ENCODE peak calls at places on chromosomes 3 and 15, in five cellular contexts. G is heart right ventricle, D is psoas muscle, X is cardiac muscle cell, L is testis. Q is an unnamed sample.

GRCh38 chr15:66498501-66499386 is 1.2 kb upstream of the SNAPC5 start:
- DNase-seq in G (no peak), D (no peak), X (peak; percentile 22), L (peak; percentile 8), Q (no peak)

GRCh38 chr3:48782046-48782445 is 65.0 kb upstream of the IP6K2 start:
- DNase-seq in G (no peak), D (no peak), X (no peak), L (no peak), Q (no peak)

GRCh38 chr3:69763976-69764851 is 24.9 kb downstream of the MITF start:
- DNase-seq in G (no peak), D (no peak), X (no peak), L (no peak), Q (no peak)

GRCh38 chr3:127536818-127537810 is 53.4 kb downstream of the TPRA1 start:
- DNase-seq in G (no peak), D (no peak), X (no peak), L (no peak), Q (no peak)

GRCh38 chr3:152786977-152787681 is 47.8 kb upstream of the P2RY1 start:
- DNase-seq in G (no peak), D (no peak), X (no peak), L (no peak), Q (no peak)

GRCh38 chr3:2166552-2166951 is 67.9 kb downstream of the CNTN4 start:
- DNase-seq in G (no peak), D (no peak), X (peak; percentile 45), L (no peak), Q (no peak)

GRCh38 chr3:66297917-66298316 is 77.1 kb downstream of the SLC25A26 start:
- DNase-seq in G (no peak), D (no peak), X (no peak), L (no peak), Q (no peak)

GRCh38 chr3:15180042-15180611 is 25.9 kb upstream of the CAPN7 start:
- DNase-seq in G (no peak), D (no peak), X (no peak), L (no peak), Q (no peak)

GRCh38 chr3:42229942-42230688 is 35.9 kb downstream of the CCK start:
- DNase-seq in G (no peak), D (no peak), X (peak; percentile 52), L (no peak), Q (no peak)

GRCh38 chr3:9211155-9211950 is 38.1 kb downstream of the SRGAP3 start:
- DNase-seq in G (no peak), D (no peak), X (no peak), L (no peak), Q (no peak)

DNA sequence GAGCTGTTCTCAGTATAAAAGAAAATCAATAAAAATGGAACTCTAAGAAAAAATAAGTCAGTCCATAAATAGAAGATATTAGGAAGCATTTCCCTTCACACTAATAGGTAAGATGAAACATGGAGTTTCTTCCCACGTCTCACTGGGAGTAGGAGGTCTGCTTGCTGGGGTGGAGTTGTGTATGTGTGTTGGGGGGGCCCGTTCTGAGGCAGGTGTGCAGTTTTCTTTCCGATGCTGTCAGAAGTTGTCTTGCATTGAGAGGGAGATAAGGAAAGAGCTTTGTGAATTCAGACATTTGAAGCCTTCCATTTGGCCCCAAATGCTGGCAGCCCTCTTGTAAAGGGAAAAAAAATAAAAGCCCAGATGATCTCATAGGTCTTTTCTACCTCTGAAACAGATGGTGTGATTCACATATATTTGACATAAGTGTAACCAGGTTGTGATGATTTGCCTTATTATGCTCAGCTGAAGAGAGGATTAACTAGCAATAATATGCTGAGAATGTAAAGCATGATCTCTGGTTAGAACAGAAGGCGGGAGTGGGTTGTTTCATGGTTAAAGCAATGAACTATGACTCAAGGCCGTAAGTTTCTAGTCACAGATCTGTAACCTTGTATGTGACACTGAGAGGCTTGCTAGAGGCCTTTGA is 8.8 kb downstream of the RASGRP1 start:
- DNase-seq in G (no peak), D (no peak), X (no peak), L (no peak), Q (no peak)
- H3K27ac ChIP-seq in G (no peak overlapping the region), D (no peak overlapping the region), X (no peak overlapping the region), L (no peak overlapping the region), Q (no peak overlapping the region)

GRCh38 chr3:103385991-103386390 is 951.2 kb downstream of the ZPLD1 start:
- DNase-seq in G (no peak), D (no peak), X (no peak), L (no peak), Q (no peak)

GRCh38 chr3:103380391-103380790 is 945.6 kb downstream of the ZPLD1 start:
- DNase-seq in G (no peak), D (no peak), X (no peak), L (no peak), Q (no peak)

DNA sequence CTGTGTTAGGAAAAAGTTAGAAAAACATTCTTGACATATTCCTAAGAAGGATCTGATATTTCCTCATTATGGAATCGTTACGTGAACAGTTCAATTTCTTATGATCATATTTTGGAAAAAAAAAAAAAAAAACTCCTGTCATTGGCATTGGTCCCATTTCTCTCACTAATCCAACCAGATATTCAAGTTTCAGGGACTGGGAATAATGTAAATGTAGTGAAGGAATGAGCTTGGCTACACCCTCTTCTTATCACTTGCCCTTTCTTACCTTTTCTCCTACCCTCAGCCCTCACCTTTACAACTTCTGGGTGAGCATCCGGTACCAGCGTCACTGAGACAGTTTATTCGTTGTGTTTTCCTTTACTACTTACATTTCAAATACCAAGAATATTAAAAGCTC is 946.5 kb downstream of the ZPLD1 start:
- DNase-seq in G (no peak), D (no peak), X (no peak), L (no peak), Q (no peak)
- H3K27ac ChIP-seq in G (no peak overlapping the region), D (no peak overlapping the region), X (no peak overlapping the region), L (no peak overlapping the region), Q (no peak overlapping the region)

GRCh38 chr3:98735761-98736269 is 27.3 kb upstream of the ST3GAL6 start:
- DNase-seq in G (no peak), D (no peak), X (no peak), L (no peak), Q (no peak)

GRCh38 chr3:98734311-98734710 is 28.8 kb upstream of the ST3GAL6 start:
- DNase-seq in G (no peak), D (no peak), X (no peak), L (no peak), Q (no peak)

GRCh38 chr3:98733778-98734281 is 29.3 kb upstream of the ST3GAL6 start:
- DNase-seq in G (no peak), D (no peak), X (peak; percentile 32), L (peak; percentile 41), Q (no peak)

GRCh38 chr3:98734737-98735136 is 28.4 kb upstream of the ST3GAL6 start:
- DNase-seq in G (no peak), D (no peak), X (no peak), L (no peak), Q (no peak)

DNA sequence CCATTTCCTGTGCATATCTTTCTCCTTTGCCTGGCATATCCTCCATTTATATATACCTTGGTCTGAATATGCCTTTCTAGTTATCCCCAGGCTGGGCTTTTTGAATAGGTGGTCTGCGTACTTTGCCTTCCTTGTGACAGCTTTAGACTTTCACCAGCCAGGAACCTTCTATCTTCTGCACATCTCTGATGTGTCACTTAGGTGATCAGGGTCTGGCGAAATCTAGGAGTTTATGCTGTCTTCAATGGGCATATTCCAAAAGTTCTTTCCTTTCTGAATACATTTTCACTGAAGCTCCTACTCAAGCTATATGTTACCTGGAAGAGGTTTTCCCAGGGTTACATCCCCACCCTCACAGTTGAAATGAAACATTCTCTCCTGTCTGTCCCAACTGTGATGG is 27.8 kb upstream of the ST3GAL6 start:
- DNase-seq in G (no peak), D (no peak), X (no peak), L (no peak), Q (no peak)
- H3K27ac ChIP-seq in G (no peak overlapping the region), D (no peak overlapping the region), X (no peak overlapping the region), L (no peak overlapping the region), Q (no peak overlapping the region)

GRCh38 chr3:31377045-31377642 is 155.6 kb upstream of the STT3B start:
- DNase-seq in G (no peak), D (no peak), X (no peak), L (no peak), Q (no peak)

GRCh38 chr3:31382856-31383255 is 149.9 kb upstream of the STT3B start:
- DNase-seq in G (no peak), D (no peak), X (no peak), L (no peak), Q (no peak)

GRCh38 chr3:31379598-31379997 is 153.1 kb upstream of the STT3B start:
- DNase-seq in G (no peak), D (no peak), X (no peak), L (no peak), Q (no peak)

GRCh38 chr3:31384117-31384516 is 148.6 kb upstream of the STT3B start:
- DNase-seq in G (no peak), D (no peak), X (no peak), L (no peak), Q (no peak)

DNA sequence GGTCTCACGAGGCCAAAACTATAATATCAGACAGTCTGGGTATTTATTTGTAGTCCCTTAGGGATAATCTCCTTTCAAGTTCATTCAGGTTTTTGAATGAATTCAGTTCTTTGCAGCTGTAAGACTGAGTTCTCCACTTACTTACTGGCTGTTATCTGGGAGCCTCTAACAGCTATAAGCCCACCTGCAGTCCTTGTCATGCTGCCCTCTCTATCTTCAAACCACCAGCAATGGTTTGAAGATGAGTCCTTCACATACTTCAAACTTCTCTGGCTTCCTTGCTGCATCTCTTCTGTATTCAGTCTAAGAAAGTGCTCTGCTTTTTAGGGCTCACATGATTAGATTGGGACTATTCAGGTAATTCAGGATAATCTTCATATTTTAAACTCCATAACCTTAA is 154.5 kb upstream of the STT3B start:
- DNase-seq in G (no peak), D (no peak), X (no peak), L (no peak), Q (no peak)
- H3K27ac ChIP-seq in G (no peak overlapping the region), D (no peak overlapping the region), X (no peak overlapping the region), L (no peak overlapping the region), Q (no peak overlapping the region)

GRCh38 chr15:47787875-47788274 is 70.6 kb downstream of the SEMA6D start:
- DNase-seq in G (no peak), D (no peak), X (peak; percentile 73), L (no peak), Q (no peak)
- H3K27ac ChIP-seq in G (no peak overlapping the region), D (no peak overlapping the region), X (no peak overlapping the region), L (no peak overlapping the region), Q (no peak overlapping the region)

GRCh38 chr3:86993704-86994103 is 2.8 kb upstream of the VGLL3 start:
- DNase-seq in G (no peak), D (no peak), X (no peak), L (no peak), Q (no peak)

GRCh38 chr3:86991482-86991815 is 500 bp upstream of the VGLL3 start:
- DNase-seq in G (no peak), D (no peak), X (no peak), L (no peak), Q (no peak)

GRCh38 chr3:86990171-86990733 is 697 bp downstream of the VGLL3 start:
- DNase-seq in G (no peak), D (peak; percentile 65), X (no peak), L (no peak), Q (no peak)

GRCh38 chr3:86990734-86991481 is at the start of gene VGLL3:
- DNase-seq in G (peak; percentile 72), D (peak; percentile 76), X (peak; percentile 72), L (peak; percentile 82), Q (peak; percentile 88)

GRCh38 chr3:86991840-86992430 is 986 bp upstream of the VGLL3 start:
- DNase-seq in G (no peak), D (no peak), X (no peak), L (no peak), Q (no peak)
- H3K27ac ChIP-seq in G (no peak overlapping the region), D (peak overlapping the region; percentile 69), X (no peak overlapping the region), L (peak overlapping the region; percentile 73), Q (peak overlapping the region; percentile 94)

GRCh38 chr15:51738553-51738952 is 1.1 kb upstream of the LYSMD2 start:
- DNase-seq in G (no peak), D (no peak), X (peak; percentile 38), L (no peak), Q (no peak)
- H3K27ac ChIP-seq in G (no peak overlapping the region), D (peak overlapping the region; percentile 90), X (no peak overlapping the region), L (no peak overlapping the region), Q (peak overlapping the region; percentile 80)

Q was measured in coronary artery.